ENCODE peak calls at places on chromosome 10, in five cellular contexts. F is small intestine, A is RWPE1, V is mesenchymal stem cell, L is A549. O is an unnamed sample.

GRCh38 chr10:130191380-130191779 is 55.2 kb downstream of the GLRX3 start:
- DNase-seq in L (no peak), F (no peak), A (no peak), V (no peak), O (no peak)

GRCh38 chr10:126609566-126609965 is 60.9 kb downstream of the C10orf90 start:
- DNase-seq in V (no peak), F (no peak), A (no peak), L (no peak), O (no peak)

GRCh38 chr10:78041170-78042057 is 7.8 kb downstream of the RPS24 start:
- DNase-seq in F (no peak), A (no peak), L (no peak), V (no peak), O (no peak)

GRCh38 chr10:44724415-44725174 is 186.5 kb upstream of the TMEM72 start:
- DNase-seq in F (no peak), A (no peak), V (peak), L (no peak), O (no peak)

GRCh38 chr10:129085821-129086220 is 381.2 kb upstream of the MGMT start:
- DNase-seq in A (no peak), F (no peak), V (no peak), L (no peak), O (no peak)

GRCh38 chr10:5477948-5478693 is 21.2 kb downstream of the CALML5 start:
- DNase-seq in L (no peak), F (no peak), A (no peak), V (no peak), O (no peak)

GRCh38 chr10:49394933-49395740 is 752 bp downstream of the DRGX start:
- DNase-seq in A (no peak), F (no peak), L (no peak), V (no peak), O (no peak)

GRCh38 chr10:47383254-47384147 is 592 bp downstream of the ZNF488 start:
- DNase-seq in A (peak), L (no peak), F (peak), V (peak), O (no peak)

GRCh38 chr10:129936923-129937300 is 27.2 kb downstream of the EBF3 start:
- DNase-seq in L (no peak), F (no peak), V (no peak), A (no peak), O (no peak)

GRCh38 chr10:118520116-118520742 is 75.2 kb downstream of the PRLHR start:
- DNase-seq in F (no peak), A (no peak), L (no peak), V (no peak), O (no peak)

DNA sequence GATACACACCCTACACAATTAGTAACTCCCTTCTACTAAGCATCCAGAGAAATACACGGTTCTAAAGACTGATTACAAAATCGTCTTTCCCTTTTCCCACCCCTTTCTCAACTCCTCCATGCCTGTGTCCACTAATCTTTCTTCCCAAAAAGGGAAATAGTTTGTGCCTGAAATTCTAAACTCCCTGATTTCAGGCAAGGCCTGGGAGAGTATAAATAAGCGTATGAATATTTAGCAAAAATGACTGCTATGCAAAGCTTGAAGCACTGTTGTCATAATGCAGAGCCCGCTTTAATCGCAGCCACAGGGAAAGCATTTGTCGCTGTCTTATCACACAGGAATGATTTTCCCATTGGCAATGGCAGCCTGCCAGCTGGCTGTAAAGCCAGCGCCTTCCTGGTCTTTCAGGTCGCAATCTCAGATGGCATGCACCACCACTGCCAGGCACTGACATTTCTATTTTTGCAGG is 142.9 kb upstream of the PCGF5 start:
- DNase-seq in V (no peak), L (no peak), A (no peak), F (peak), O (no peak)
- H3K27ac ChIP-seq in V (no peak), L (no peak), A (no peak), F (peak), O (no peak)

GRCh38 chr10:55019461-55019860 is 218.4 kb upstream of the PCDH15 start:
- DNase-seq in L (no peak), A (no peak), F (no peak), V (no peak), O (no peak)
- H3K27ac ChIP-seq in L (no peak), A (no peak), F (no peak), V (no peak), O (no peak)

GRCh38 chr10:86815640-86816039 is 59.2 kb downstream of the BMPR1A start:
- DNase-seq in L (no peak), F (no peak), A (no peak), V (no peak), O (no peak)

GRCh38 chr10:86819567-86819966 is 63.1 kb downstream of the BMPR1A start:
- DNase-seq in L (no peak), A (no peak), F (no peak), V (no peak), O (no peak)

GRCh38 chr10:86813101-86813500 is 56.7 kb downstream of the BMPR1A start:
- DNase-seq in V (no peak), F (no peak), L (no peak), A (no peak), O (no peak)

GRCh38 chr10:86817246-86817645 is 60.8 kb downstream of the BMPR1A start:
- DNase-seq in F (no peak), L (no peak), V (no peak), A (no peak), O (no peak)

GRCh38 chr10:86815035-86815617 is 58.7 kb downstream of the BMPR1A start:
- DNase-seq in L (no peak), F (no peak), V (no peak), A (no peak), O (no peak)
- H3K27ac ChIP-seq in L (no peak), F (peak), V (no peak), A (no peak), O (no peak)

GRCh38 chr10:114077815-114078219 is 34.2 kb downstream of the ADRB1 start:
- DNase-seq in F (no peak), L (peak), V (no peak), A (no peak), O (no peak)
- H3K27ac ChIP-seq in F (no peak), L (no peak), V (no peak), A (no peak), O (no peak)

GRCh38 chr10:74937446-74937935 is 111.1 kb downstream of the KAT6B start:
- DNase-seq in A (no peak), V (no peak), F (no peak), L (no peak), O (no peak)
- H3K27ac ChIP-seq in A (no peak), V (peak), F (no peak), L (no peak), O (no peak)

GRCh38 chr10:96309631-96310358 is 5.6 kb downstream of the DNTT start:
- DNase-seq in A (no peak), F (no peak), V (no peak), L (no peak), O (no peak)
- H3K27ac ChIP-seq in A (no peak), F (no peak), V (no peak), L (no peak), O (no peak)

O was measured in epithelial cell of prostate.